ENCODE peak calls at places on chromosomes 11 and 22, in ten cellular contexts. N, Q, B, K, V, F, M, I, Y and C are unnamed samples.

GRCh38 chr22:28917747-28918543 is 34.6 kb downstream of the ZNRF3 start:
- DNase-seq in N (peak), Q (peak), B (no peak), K (no peak), V (no peak), F (peak), M (no peak), I (no peak), Y (peak), C (peak)

GRCh38 chr11:12746593-12747097 is 72.4 kb downstream of the TEAD1 start:
- DNase-seq in N (peak), Q (peak), B (peak), K (peak), V (no peak), F (no peak), M (peak), I (no peak), Y (peak), C (peak)

GRCh38 chr11:2273311-2273710 is 2.9 kb upstream of the ASCL2 start:
- DNase-seq in N (no peak), Q (no peak), B (no peak), K (no peak), V (no peak), F (no peak), M (no peak), I (no peak), Y (no peak), C (no peak)

GRCh38 chr11:117878939-117879475 is 2.5 kb upstream of the FXYD6 start:
- DNase-seq in N (no peak), Q (no peak), B (no peak), K (no peak), V (no peak), F (no peak), M (no peak), I (no peak), Y (no peak), C (no peak)

GRCh38 chr22:39771486-39771885 is 122.1 kb downstream of the ENTHD1 start:
- DNase-seq in N (no peak), Q (no peak), B (no peak), K (no peak), V (no peak), F (no peak), M (no peak), I (no peak), Y (no peak), C (no peak)

GRCh38 chr11:76667271-76667818 is 3.2 kb downstream of the LRRC32 start:
- DNase-seq in N (peak), Q (peak), B (no peak), K (peak), V (no peak), F (peak), M (no peak), I (no peak), Y (no peak), C (no peak)

GRCh38 chr22:25068701-25069100 is 116.2 kb downstream of the KIAA1671 start:
- DNase-seq in N (peak), Q (no peak), B (no peak), K (no peak), V (no peak), F (no peak), M (no peak), I (no peak), Y (no peak), C (no peak)

GRCh38 chr11:79592441-79593223 is 151.8 kb upstream of the TENM4 start:
- DNase-seq in N (no peak), Q (no peak), B (no peak), K (no peak), V (no peak), F (no peak), M (no peak), I (no peak), Y (no peak), C (no peak)

GRCh38 chr11:17528906-17529813 is 15.1 kb downstream of the USH1C start:
- DNase-seq in N (no peak), Q (peak), B (no peak), K (no peak), V (no peak), F (no peak), M (no peak), I (no peak), Y (no peak), C (no peak)

GRCh38 chr11:115581871-115582639 is 77.8 kb upstream of the CADM1 start:
- DNase-seq in N (peak), Q (no peak), B (no peak), K (no peak), V (no peak), F (no peak), M (no peak), I (no peak), Y (no peak), C (no peak)

GRCh38 chr22:47043835-47044721 is 281.6 kb downstream of the TBC1D22A start:
- DNase-seq in N (no peak), Q (no peak), B (peak), K (peak), V (no peak), F (no peak), M (peak), I (no peak), Y (no peak), C (peak)

GRCh38 chr11:120210651-120211521 is at the start of gene OAF:
- DNase-seq in N (peak), Q (peak), B (peak), K (peak), V (peak), F (peak), M (peak), I (peak), Y (peak), C (peak)

GRCh38 chr11:14971865-14972580 is at the start of gene CALCA:
- DNase-seq in N (peak), Q (no peak), B (no peak), K (no peak), V (no peak), F (no peak), M (no peak), I (no peak), Y (no peak), C (no peak)

GRCh38 chr22:19359554-19360299 is 68.2 kb upstream of the CLTCL1 start:
- DNase-seq in N (no peak), Q (no peak), B (no peak), K (no peak), V (no peak), F (no peak), M (no peak), I (no peak), Y (no peak), C (no peak)
- H3K4me3 ChIP-seq in N (no peak), Q (no peak), B (no peak), K (no peak), V (no peak), F (no peak), M (no peak), I (no peak), Y (no peak), C (no peak)

DNA sequence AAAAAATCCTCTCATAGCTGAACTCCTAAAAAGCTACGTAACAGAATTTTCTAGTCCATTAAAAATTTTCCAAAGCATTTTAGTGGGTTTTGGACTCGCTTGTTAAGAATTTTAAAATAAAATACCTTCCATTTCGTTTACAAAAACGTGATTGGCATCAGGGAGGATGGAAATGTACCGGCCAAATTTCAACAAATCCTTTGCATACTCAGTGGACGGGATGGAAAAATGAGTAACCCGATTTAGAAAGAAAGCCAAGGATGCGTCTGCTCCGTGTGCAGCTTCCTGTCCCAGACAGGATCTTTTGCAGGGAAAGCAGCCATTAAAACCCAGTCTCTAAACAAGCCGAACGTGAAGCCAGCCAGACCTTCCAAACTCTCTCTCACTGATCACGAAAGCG is 15.6 kb downstream of the TMEM184B start:
- DNase-seq in N (no peak), Q (peak), B (peak), K (no peak), V (no peak), F (no peak), M (peak), I (no peak), Y (no peak), C (peak)
- H3K4me3 ChIP-seq in N (no peak), Q (no peak), B (peak), K (no peak), V (no peak), F (peak), M (peak), I (no peak), Y (peak), C (peak)

GRCh38 chr11:3841426-3842304 is 906 bp upstream of the RHOG start:
- DNase-seq in N (peak), Q (peak), B (peak), K (peak), V (peak), F (peak), M (peak), I (peak), Y (peak), C (peak)
- H3K4me3 ChIP-seq in N (peak), Q (no peak), B (peak), K (peak), V (peak), F (peak), M (peak), I (peak), Y (peak), C (peak)

DNA sequence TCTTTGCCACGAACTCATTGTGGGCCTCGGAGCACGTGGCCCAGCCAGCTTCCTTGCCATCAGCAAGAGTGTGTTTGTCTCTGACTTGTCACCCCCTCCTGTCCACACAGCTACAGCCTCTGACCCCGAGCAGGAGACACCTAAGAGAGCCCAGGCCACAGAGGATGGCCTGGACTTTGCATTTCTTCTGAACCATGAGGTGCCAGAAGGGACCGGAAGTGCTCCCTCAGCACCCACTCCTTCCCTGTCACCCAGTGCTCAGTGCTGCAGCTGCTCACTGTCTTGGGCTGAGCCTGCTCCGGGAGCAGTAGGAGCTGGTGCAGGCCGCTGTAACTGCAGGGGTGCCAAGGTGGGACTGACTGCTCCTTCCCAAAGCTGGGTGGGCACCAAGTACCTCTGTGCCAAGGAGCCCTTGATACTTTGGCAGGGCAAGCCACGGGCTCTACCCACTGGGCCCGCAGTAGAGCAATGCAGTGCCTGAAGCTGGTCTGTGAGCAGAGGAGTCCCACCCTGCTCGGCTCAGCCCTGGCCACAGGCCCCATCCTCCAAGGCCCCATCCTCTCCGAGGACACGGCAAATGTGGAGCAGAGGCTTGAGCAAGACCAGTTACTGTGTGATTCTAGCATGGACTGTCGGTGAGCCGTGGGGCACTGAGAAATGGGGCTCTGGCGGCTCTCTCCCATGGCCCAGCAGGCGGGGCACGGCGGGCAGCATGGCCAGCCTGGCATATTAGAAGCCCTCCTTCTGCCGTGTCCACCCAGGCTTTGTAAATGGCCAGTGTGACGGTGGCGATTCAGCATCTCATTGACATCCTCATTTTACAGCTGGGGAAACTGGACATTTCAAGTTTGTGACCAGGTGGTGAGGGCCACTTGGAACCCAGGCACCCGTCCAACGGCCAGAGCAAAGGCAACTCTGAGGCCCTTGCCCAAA is 6.3 kb downstream of the GRK2 start:
- DNase-seq in N (no peak), Q (peak), B (no peak), K (peak), V (no peak), F (peak), M (no peak), I (peak), Y (peak), C (no peak)
- H3K4me3 ChIP-seq in N (no peak), Q (no peak), B (no peak), K (peak), V (peak), F (peak), M (no peak), I (no peak), Y (no peak), C (no peak)

GRCh38 chr11:122672892-122673291 is 17.4 kb downstream of the UBASH3B start:
- DNase-seq in N (no peak), Q (peak), B (peak), K (peak), V (no peak), F (no peak), M (no peak), I (no peak), Y (no peak), C (peak)

GRCh38 chr11:122670131-122670530 is 14.6 kb downstream of the UBASH3B start:
- DNase-seq in N (no peak), Q (no peak), B (no peak), K (no peak), V (no peak), F (no peak), M (no peak), I (no peak), Y (no peak), C (no peak)

GRCh38 chr11:122673706-122674105 is 18.2 kb downstream of the UBASH3B start:
- DNase-seq in N (no peak), Q (no peak), B (peak), K (no peak), V (no peak), F (no peak), M (no peak), I (no peak), Y (no peak), C (peak)

GRCh38 chr11:122668562-122669090 is 13.1 kb downstream of the UBASH3B start:
- DNase-seq in N (no peak), Q (no peak), B (peak), K (no peak), V (peak), F (peak), M (peak), I (no peak), Y (no peak), C (peak)

GRCh38 chr11:122671270-122671906 is 15.9 kb downstream of the UBASH3B start:
- DNase-seq in N (no peak), Q (no peak), B (peak), K (no peak), V (no peak), F (peak), M (peak), I (no peak), Y (no peak), C (peak)
- H3K4me3 ChIP-seq in N (no peak), Q (no peak), B (no peak), K (no peak), V (no peak), F (no peak), M (no peak), I (no peak), Y (no peak), C (no peak)